ENCODE peak calls at places on chromosome 11, in four cellular contexts. W is K562, U is HepG2, X is GM12878. G is an unnamed sample.

GRCh38 chr11:126354631-126355323 is 709 bp upstream of the ST3GAL4 start:
- DNase-seq in W (peak), U (no peak), X (no peak), G (no peak)

GRCh38 chr11:10304495-10305261 is at the start of gene ADM:
- DNase-seq in W (peak), U (peak), X (no peak), G (peak)

GRCh38 chr11:15663778-15664218 is 549.1 kb downstream of the INSC start:
- DNase-seq in W (no peak), U (no peak), X (no peak), G (peak)

GRCh38 chr11:86678823-86679222 is 6.4 kb upstream of the ME3 start:
- DNase-seq in X (no peak), W (no peak), U (no peak), G (no peak)

GRCh38 chr11:5666396-5666780 is 18.5 kb downstream of the TRIM5 start:
- DNase-seq in W (no peak), X (no peak), U (no peak), G (no peak)

GRCh38 chr11:1740786-1741530 is 9.4 kb downstream of the IFITM10 start:
- DNase-seq in U (no peak), X (no peak), W (no peak), G (no peak)

GRCh38 chr11:98874050-98874449 is 146.7 kb upstream of the CNTN5 start:
- DNase-seq in U (no peak), W (no peak), X (no peak), G (no peak)

GRCh38 chr11:96242191-96242845 is 100.7 kb downstream of the MAML2 start:
- DNase-seq in X (no peak), U (no peak), W (no peak), G (no peak)

GRCh38 chr11:119774180-119774763 is 45.3 kb upstream of the NECTIN1 start:
- DNase-seq in X (no peak), U (peak), W (no peak), G (peak)

GRCh38 chr11:66112640-66113098 is 42.6 kb downstream of the PACS1 start:
- DNase-seq in X (no peak), W (no peak), U (no peak), G (no peak)

GRCh38 chr11:123448798-123449197 is 18.7 kb downstream of the GRAMD1B start:
- DNase-seq in X (no peak), U (no peak), W (no peak), G (no peak)

GRCh38 chr11:39304586-39304985 is 2154.9 kb downstream of the LRRC4C start:
- DNase-seq in U (no peak), X (no peak), W (no peak), G (no peak)

GRCh38 chr11:77473001-77473800 is 693 bp downstream of the PAK1 start:
- DNase-seq in X (no peak), U (no peak), W (peak), G (peak)

GRCh38 chr11:72308226-72309073 is 64.5 kb upstream of the PHOX2A start:
- DNase-seq in X (no peak), W (no peak), U (no peak), G (no peak)

GRCh38 chr11:101706015-101706414 is 122.2 kb upstream of the TRPC6 start:
- DNase-seq in X (no peak), U (no peak), W (no peak), G (no peak)

GRCh38 chr11:3380706-3381570 is 2.0 kb upstream of the ZNF195 start:
- DNase-seq in W (no peak), X (no peak), U (no peak), G (peak)

GRCh38 chr11:128830290-128830813 is 36.7 kb downstream of the KCNJ1 start:
- DNase-seq in W (no peak), U (no peak), X (peak), G (no peak)

GRCh38 chr11:87391501-87391900 is 353.8 kb downstream of the TMEM135 start:
- DNase-seq in W (no peak), X (no peak), U (no peak), G (no peak)

GRCh38 chr11:24637520-24637919 is 140.7 kb downstream of the LUZP2 start:
- DNase-seq in X (no peak), U (no peak), W (no peak), G (peak)

GRCh38 chr11:61460474-61460881 is 30.6 kb downstream of the SDHAF2 start:
- DNase-seq in X (no peak), W (no peak), U (no peak), G (no peak)
- TF ChIP-seq CREM in X (no peak), W (no peak), U (no peak), G (no peak)

GRCh38 chr11:44424841-44425240 is 114.9 kb upstream of the ALX4 start:
- DNase-seq in W (no peak), X (no peak), U (no peak), G (no peak)
- TF ChIP-seq CREM in W (no peak), X (no peak), U (no peak), G (no peak)

GRCh38 chr11:61022311-61023085 is 51.0 kb downstream of the CD6 start:
- DNase-seq in U (no peak), W (no peak), X (no peak), G (no peak)

GRCh38 chr11:61023086-61024035 is 51.9 kb downstream of the CD6 start:
- DNase-seq in U (no peak), X (no peak), W (no peak), G (no peak)

GRCh38 chr11:61019818-61020405 is 48.4 kb downstream of the CD6 start:
- DNase-seq in W (no peak), X (no peak), U (no peak), G (no peak)

GRCh38 chr11:61020706-61021235 is 49.3 kb downstream of the CD6 start:
- DNase-seq in X (no peak), U (no peak), W (no peak), G (no peak)

DNA sequence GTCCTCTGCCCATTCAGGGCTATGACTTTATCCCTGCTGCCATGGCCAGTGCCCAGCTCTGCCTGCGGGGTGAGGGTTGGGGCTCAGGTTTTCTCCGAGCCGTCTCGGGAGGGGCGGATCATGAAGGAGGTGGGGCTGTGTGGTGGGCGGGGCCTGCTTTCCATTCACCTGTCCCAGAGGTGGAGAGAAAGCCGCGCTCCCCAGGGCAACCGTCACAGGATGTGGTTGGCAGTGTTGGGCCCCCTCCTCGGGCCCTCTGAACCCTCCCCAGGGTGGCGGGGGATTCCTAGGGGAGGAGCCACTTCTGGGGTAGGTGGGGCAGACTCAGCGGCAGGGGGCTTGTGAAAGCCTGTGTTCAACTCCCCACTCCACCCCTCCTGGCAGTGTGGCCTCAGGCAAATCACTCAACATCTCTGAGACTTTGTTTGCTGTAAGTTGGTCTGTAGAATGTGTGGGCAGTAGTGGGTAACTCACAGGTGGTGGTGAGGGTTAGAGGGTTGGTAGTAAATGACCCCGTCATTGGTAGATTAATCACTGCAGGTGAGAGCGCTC is 50.3 kb downstream of the CD6 start:
- DNase-seq in W (peak), X (no peak), U (no peak), G (peak)
- TF ChIP-seq CREM in W (no peak), X (no peak), U (no peak), G (no peak)

GRCh38 chr11:130606181-130606580 is 157.7 kb downstream of the ADAMTS15 start:
- DNase-seq in X (no peak), U (no peak), W (no peak), G (no peak)
- TF ChIP-seq CREM in X (no peak), U (no peak), W (no peak), G (no peak)

DNA sequence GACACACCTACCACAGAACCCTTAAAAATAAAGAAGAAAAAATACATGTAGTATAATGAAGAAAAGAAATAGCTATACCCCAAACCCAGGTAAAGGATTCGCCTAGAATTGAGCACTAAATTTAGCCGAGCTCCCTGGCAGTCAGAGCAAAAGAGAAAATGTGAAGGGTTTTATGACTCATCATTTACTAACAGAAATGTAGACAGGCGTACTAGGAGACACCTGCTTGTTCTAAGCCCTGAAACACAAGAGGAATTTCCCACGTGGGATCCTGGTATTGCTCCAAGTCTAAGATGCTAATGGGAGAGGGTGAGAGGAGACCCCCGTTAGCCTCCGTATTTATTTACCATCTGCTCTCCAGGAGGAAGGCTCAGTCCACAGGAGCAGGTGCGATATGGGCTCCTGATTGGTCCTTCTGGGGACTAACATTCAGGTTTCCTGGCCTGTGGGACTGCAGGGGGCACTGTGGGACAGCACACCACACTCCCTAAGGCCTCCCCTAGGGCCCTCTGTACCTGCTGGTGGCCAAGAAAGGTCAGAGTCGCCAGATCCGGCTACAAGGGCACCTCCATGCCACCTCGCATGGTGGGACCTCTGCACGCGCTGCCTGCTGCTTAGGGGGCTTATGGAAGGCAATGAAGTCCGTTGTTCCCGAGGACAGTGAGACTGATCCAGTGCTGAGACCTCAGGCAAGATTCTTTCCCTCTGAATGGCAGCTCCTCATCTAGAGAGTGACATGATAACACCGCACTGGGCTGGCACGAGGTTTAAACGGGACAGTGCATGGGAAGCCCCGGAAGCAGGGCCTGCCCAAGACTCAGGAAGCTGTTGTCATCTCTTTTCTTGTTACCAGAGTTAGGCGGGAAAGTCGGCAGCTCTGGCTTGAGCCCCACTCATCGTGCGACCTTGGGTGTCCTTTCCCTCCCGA is 25.8 kb downstream of the KCNC1 start:
- DNase-seq in X (peak), W (peak), U (peak), G (peak)
- TF ChIP-seq CREM in X (no peak), W (no peak), U (no peak), G (no peak)

DNA sequence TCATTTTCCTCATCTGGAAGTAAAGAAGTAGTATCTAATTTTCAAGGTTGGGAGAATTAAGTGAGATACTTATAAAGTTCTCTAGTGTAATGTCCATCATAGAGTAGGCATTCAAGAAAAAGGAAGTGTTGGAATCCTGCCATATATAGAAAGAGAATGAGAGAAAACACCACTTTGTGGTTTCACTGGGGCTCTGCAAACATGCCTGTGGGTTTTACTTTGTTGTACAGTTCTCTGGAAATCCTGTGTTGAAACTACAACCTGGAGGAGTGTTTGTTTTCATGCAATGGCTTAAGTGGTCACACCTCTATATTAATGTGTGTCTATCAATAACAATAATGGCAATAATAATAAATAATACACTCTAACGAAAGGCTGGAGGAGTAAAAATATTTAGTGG is 741.7 kb downstream of the NELL1 start:
- DNase-seq in W (no peak), X (no peak), U (peak), G (no peak)
- TF ChIP-seq CREM in W (no peak), X (no peak), U (no peak), G (no peak)

DNA sequence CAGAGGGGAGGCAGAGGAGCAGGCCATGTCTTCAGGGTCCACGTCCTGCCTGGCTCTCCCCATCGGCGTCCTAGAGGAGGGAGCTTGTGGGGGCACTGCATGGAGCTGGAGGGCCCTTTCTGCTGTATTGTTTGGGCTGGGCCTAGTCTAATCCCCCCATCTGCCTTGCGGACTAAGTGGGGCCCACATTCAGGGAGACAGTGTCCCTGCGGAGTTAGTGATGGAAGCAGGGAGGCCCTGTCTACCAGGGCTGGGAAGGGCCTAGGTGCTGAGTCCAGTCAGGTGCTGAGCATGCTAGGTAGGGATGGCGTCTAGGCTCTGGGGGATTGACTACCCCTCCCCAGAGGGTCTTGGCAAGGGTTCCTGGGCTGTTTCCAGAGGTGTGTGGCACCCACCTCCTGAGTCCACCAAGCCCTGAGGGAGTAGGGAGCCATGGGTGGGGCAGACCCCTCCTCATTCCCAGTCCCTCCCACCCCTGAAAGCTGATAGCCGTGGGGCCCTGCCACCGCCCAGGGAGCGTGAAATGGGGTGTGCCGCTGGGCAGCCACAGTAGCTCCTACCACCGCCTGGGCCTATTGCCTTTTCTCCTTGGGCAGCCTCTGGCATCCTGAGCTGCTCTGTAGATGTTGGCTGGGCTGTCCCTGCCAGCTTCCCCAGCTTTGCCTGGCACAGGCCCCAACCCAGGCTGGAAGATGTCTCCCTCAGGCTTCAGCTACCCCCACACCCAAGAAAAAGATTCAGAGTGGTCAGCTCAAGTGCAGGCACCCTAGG is 1.9 kb upstream of the POLD4 start:
- DNase-seq in U (no peak), X (no peak), W (no peak), G (no peak)
- TF ChIP-seq CREM in U (no peak), X (no peak), W (no peak), G (no peak)

G was measured in WTC11.